ENCODE peak calls at places on chromosomes 12 and 14, in eight cellular contexts. B is brain microvascular endothelial cell, O is HL-60, W is BJ, N is mesenchymal stem cell, D is thoracic aorta, Y is right cardiac atrium, E is lower lobe of right lung. M is an unnamed sample.
A peak's percentile ranks its signal among the peaks of the same experiment; 100 is the strongest.

GRCh38 chr12:95224202-95225170 is 6.9 kb downstream of the VEZT start:
- DNase-seq in W (no peak), E (no peak), D (no peak), B (peak; percentile 63), N (peak; percentile 67), Y (no peak), O (no peak), M (no peak)

GRCh38 chr14:21846227-21846885 is 172.7 kb upstream of the OR4E1 start:
- DNase-seq in B (peak; percentile 25), N (peak; percentile 3), W (no peak), E (no peak), Y (no peak), D (no peak), O (peak; percentile 40), M (no peak)

GRCh38 chr12:16350682-16351081 is 3.2 kb downstream of the MGST1 start:
- DNase-seq in N (peak; percentile 80), O (peak; percentile 75), Y (no peak), W (peak; percentile 70), D (no peak), E (peak; percentile 72), B (peak; percentile 89), M (no peak)

GRCh38 chr12:26007563-26007962 is 49.1 kb downstream of the RASSF8 start:
- DNase-seq in O (no peak), D (no peak), N (no peak), W (no peak), E (no peak), B (no peak), Y (no peak), M (no peak)

GRCh38 chr12:79444089-79444488 is 246.7 kb downstream of the PAWR start:
- DNase-seq in B (peak; percentile 44), D (no peak), Y (no peak), W (no peak), E (no peak), O (no peak), N (peak; percentile 34), M (no peak)

GRCh38 chr12:124544311-124544970 is 23.0 kb downstream of the NCOR2 start:
- DNase-seq in Y (peak; percentile 64), B (no peak), O (no peak), W (no peak), D (no peak), E (no peak), N (peak; percentile 65), M (no peak)

GRCh38 chr14:88023658-88024187 is 18.8 kb downstream of the GPR65 start:
- DNase-seq in D (no peak), N (no peak), Y (no peak), O (no peak), E (no peak), W (no peak), B (no peak), M (no peak)

GRCh38 chr12:129520736-129521135 is 383.1 kb downstream of the TMEM132D start:
- DNase-seq in Y (no peak), B (peak; percentile 80), D (no peak), W (no peak), O (no peak), E (no peak), N (no peak), M (no peak)

GRCh38 chr14:56846970-56847928 is 37.0 kb upstream of the OTX2 start:
- DNase-seq in D (no peak), O (no peak), E (no peak), Y (no peak), W (no peak), N (no peak), B (no peak), M (no peak)

GRCh38 chr14:90676356-90676755 is 139.9 kb downstream of the TTC7B start:
- DNase-seq in Y (no peak), D (no peak), E (no peak), O (no peak), W (no peak), B (no peak), N (no peak), M (no peak)

GRCh38 chr14:22561661-22562579 is 27.1 kb downstream of the DAD1 start:
- DNase-seq in W (no peak), Y (no peak), O (peak; percentile 49), D (no peak), N (no peak), E (peak; percentile 71), B (no peak), M (no peak)

GRCh38 chr12:12081836-12082497 is 11.2 kb downstream of the BCL2L14 start:
- DNase-seq in D (no peak), O (no peak), B (peak; percentile 33), Y (no peak), N (peak; percentile 77), E (no peak), W (no peak), M (no peak)

GRCh38 chr14:102049258-102050025 is 37.4 kb downstream of the HSP90AA1 start:
- DNase-seq in N (no peak), D (no peak), O (no peak), W (no peak), E (no peak), B (no peak), Y (no peak), M (no peak)

GRCh38 chr12:111034148-111034910 is 114.0 kb upstream of the MYL2 start:
- DNase-seq in N (no peak), Y (no peak), W (no peak), D (no peak), E (no peak), B (no peak), O (no peak), M (no peak)
- H3K4me3 ChIP-seq in N (no peak within 1 kb of the TSS), Y (peak within 1 kb of the TSS; percentile 44), W (no peak within 1 kb of the TSS), D (peak within 1 kb of the TSS; percentile 36), E (no peak within 1 kb of the TSS), B (no peak within 1 kb of the TSS), O (peak within 1 kb of the TSS; percentile 44), M (peak within 1 kb of the TSS; percentile 41)

GRCh38 chr12:51906452-51907082 is 737 bp upstream of the ACVRL1 start:
- DNase-seq in O (no peak), Y (peak; percentile 66), D (no peak), W (no peak), E (peak; percentile 39), N (no peak), B (no peak), M (peak; percentile 32)
- H3K4me3 ChIP-seq in O (no peak overlapping the region), Y (peak overlapping the region; percentile 91), D (peak overlapping the region; percentile 75), W (peak overlapping the region; percentile 36), E (peak overlapping the region; percentile 65), N (peak overlapping the region; percentile 46), B (peak overlapping the region; percentile 55), M (peak overlapping the region; percentile 83)

DNA sequence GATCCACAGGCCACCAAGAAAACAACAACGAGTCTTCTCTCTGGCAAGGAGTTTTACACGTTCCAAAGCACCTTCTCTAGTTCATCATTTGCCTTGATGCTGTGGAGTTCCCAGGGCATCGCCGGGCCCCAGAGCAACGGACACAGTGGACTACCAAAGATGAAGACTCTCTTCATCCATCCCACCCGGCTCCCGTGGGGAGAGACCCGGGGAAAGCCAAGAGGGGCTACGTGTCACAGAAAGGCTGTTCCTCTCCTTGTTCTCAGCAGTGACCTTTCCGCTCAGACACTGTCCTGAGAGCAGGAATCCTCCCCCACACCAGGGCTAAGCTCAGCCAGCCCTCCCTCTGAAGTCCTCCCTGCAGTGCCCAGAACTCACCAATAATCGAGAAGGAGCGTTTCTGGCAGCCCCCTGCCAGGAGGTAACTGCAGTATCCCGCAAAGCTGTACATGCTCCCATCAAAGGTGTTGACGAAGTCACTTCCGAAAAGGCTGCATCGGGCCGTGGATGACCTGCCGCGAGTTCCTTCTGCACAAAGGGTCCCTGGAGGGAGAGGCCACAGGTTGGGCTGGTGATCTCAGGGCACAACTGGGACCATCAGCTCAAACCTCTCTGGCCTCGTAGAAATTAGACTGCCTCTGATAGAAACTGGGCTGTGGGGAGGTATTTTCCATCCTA is 3.5 kb downstream of the VWF start:
- DNase-seq in E (no peak), Y (no peak), O (no peak), N (no peak), B (no peak), D (no peak), W (no peak), M (no peak)
- H3K4me3 ChIP-seq in E (peak overlapping the region; percentile 52), Y (peak overlapping the region; percentile 53), O (no peak overlapping the region), N (no peak overlapping the region), B (no peak overlapping the region), D (no peak overlapping the region), W (no peak overlapping the region), M (peak overlapping the region; percentile 59)

GRCh38 chr12:62671321-62671720 is 204.7 kb downstream of the MON2 start:
- DNase-seq in O (no peak), N (no peak), E (no peak), W (no peak), D (no peak), Y (no peak), B (no peak), M (no peak)

GRCh38 chr12:62677355-62677754 is 210.7 kb downstream of the MON2 start:
- DNase-seq in B (no peak), E (no peak), O (no peak), D (no peak), W (no peak), Y (no peak), N (no peak), M (no peak)

GRCh38 chr12:62676521-62677307 is 210.1 kb downstream of the MON2 start:
- DNase-seq in B (no peak), E (no peak), N (no peak), W (no peak), O (no peak), D (no peak), Y (no peak), M (no peak)

DNA sequence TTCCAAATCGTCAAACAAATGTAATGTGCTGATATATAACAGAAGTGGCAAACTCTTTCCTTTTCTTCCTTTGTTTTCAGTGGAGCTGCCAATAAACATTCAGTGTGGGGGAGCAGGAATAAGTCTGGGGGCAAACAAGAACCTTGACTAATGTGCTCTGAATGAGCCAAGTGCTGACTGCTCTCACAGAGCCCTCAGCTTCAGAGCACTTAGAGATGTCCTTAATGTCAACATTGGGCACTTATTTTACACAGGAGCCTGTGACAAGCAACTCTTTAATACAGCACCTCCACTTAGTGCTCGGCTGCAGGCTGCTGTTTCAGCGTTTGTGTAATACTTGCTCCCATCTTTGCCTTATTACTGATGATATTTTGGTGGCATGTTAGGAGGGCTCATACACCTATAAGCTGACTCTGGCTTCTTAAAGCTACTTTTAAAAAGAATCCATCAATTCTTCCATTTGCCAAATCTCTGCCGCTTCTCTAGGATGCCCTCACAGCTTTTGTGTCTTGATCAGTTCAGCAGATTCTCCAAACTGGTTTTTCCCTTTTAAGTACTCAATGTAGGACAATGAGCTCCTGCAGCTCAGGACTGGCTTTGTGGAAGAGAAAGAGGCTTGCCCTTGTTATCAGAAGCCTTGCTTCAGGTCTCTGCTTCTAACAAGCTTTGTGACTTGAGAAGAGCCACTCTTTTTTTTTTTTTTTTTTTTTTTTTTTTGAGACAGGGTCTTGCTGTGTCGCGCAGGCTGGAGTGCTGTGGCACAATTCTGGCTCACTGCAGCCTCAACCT is 206.6 kb downstream of the MON2 start:
- DNase-seq in D (no peak), O (no peak), B (no peak), E (no peak), N (no peak), W (no peak), Y (no peak), M (no peak)
- H3K4me3 ChIP-seq in D (no peak overlapping the region), O (no peak overlapping the region), B (no peak overlapping the region), E (no peak overlapping the region), N (no peak overlapping the region), W (no peak overlapping the region), Y (no peak overlapping the region), M (no peak overlapping the region)

GRCh38 chr14:98385851-98386250 is 886.1 kb downstream of the BCL11B start:
- DNase-seq in D (no peak), W (no peak), N (no peak), O (no peak), Y (no peak), E (no peak), B (no peak), M (no peak)
- H3K4me3 ChIP-seq in D (no peak overlapping the region), W (no peak overlapping the region), N (no peak overlapping the region), O (no peak overlapping the region), Y (no peak overlapping the region), E (no peak overlapping the region), B (no peak overlapping the region), M (no peak overlapping the region)